ENCODE peak calls at places on chromosomes 11 and 22, in four cellular contexts. J is COR-L47, R is AG08396, A is IMR-90. I is an unnamed sample.

GRCh38 chr11:126007263-126007662 is 55.4 kb downstream of the CDON start:
- DNase-seq in J (no peak), R (no peak), A (peak; percentile 35), I (no peak)

GRCh38 chr22:38298312-38299000 is 18.8 kb downstream of the CSNK1E start:
- DNase-seq in J (no peak), R (no peak), A (peak; percentile 88), I (peak; percentile 54)

GRCh38 chr22:17479129-17479528 is 84.2 kb upstream of the SLC25A18 start:
- DNase-seq in J (no peak), R (no peak), A (no peak), I (no peak)

GRCh38 chr11:116909245-116909644 is 71.8 kb upstream of the APOA1 start:
- DNase-seq in J (no peak), R (no peak), A (no peak), I (no peak)

GRCh38 chr11:4181780-4182721 is 87.5 kb downstream of the RRM1 start:
- DNase-seq in J (peak; percentile 16), R (peak; percentile 81), A (peak; percentile 49), I (peak; percentile 71)

GRCh38 chr22:23549198-23549595 is 30.9 kb downstream of the IGLL1 start:
- DNase-seq in J (no peak), R (no peak), A (no peak), I (peak; percentile 10)

GRCh38 chr11:27699242-27699925 is 871 bp downstream of the BDNF start:
- DNase-seq in J (no peak), R (peak; percentile 15), A (peak; percentile 55), I (no peak)

GRCh38 chr11:130391692-130392091 is 36.7 kb downstream of the ADAMTS8 start:
- DNase-seq in J (no peak), R (no peak), A (no peak), I (no peak)

GRCh38 chr11:34339149-34340064 is 18.4 kb downstream of the ABTB2 start:
- DNase-seq in J (no peak), R (no peak), A (no peak), I (peak; percentile 37)

GRCh38 chr11:19164230-19164855 is 37.4 kb downstream of the CSRP3 start:
- DNase-seq in J (no peak), R (no peak), A (no peak), I (no peak)

GRCh38 chr11:6735306-6735705 is 36.5 kb downstream of the OR2AG2 start:
- DNase-seq in J (no peak), R (no peak), A (no peak), I (no peak)

GRCh38 chr22:50325444-50326224 is 1.2 kb downstream of the DENND6B start:
- DNase-seq in J (no peak), R (no peak), A (no peak), I (no peak)

GRCh38 chr11:83336993-83337392 is 50.8 kb upstream of the CCDC90B start:
- DNase-seq in J (no peak), R (no peak), A (no peak), I (no peak)